ENCODE peak calls at places on chromosomes 16 and 17, in ten cellular contexts. One of them, this sample, is unnamed.

GRCh38 chr17:22203208-22203715 is 510.9 kb downstream of the KCNJ18 start:
- DNase-seq in lower lobe of right lung: no peak
- DNase-seq in pancreas: no peak
- DNase-seq in spleen: peak; percentile 33
- DNase-seq in heart left ventricle: no peak
- DNase-seq in testis: no peak
- DNase-seq in tibial artery: no peak
- DNase-seq in stomach: no peak
- DNase-seq in IMR-90: no peak
- DNase-seq in Caco-2: no peak
- DNase-seq in this sample: no peak

GRCh38 chr16:24741862-24742261 is 12.4 kb downstream of the TNRC6A start:
- DNase-seq in lower lobe of right lung: no peak
- DNase-seq in pancreas: no peak
- DNase-seq in spleen: no peak
- DNase-seq in heart left ventricle: no peak
- DNase-seq in testis: no peak
- DNase-seq in tibial artery: no peak
- DNase-seq in stomach: no peak
- DNase-seq in IMR-90: no peak
- DNase-seq in Caco-2: no peak
- DNase-seq in this sample: no peak

GRCh38 chr17:72602517-72603345 is 481.9 kb downstream of the SOX9 start:
- DNase-seq in lower lobe of right lung: peak; percentile 50
- DNase-seq in pancreas: no peak
- DNase-seq in spleen: no peak
- DNase-seq in heart left ventricle: no peak
- DNase-seq in testis: peak; percentile 88
- DNase-seq in tibial artery: no peak
- DNase-seq in stomach: peak; percentile 47
- DNase-seq in IMR-90: peak; percentile 73
- DNase-seq in Caco-2: peak; percentile 53
- DNase-seq in this sample: no peak

GRCh38 chr17:44956998-44957981 is 9.7 kb upstream of the KIF18B start:
- DNase-seq in lower lobe of right lung: no peak
- DNase-seq in pancreas: peak; percentile 21
- DNase-seq in spleen: no peak
- DNase-seq in heart left ventricle: no peak
- DNase-seq in testis: no peak
- DNase-seq in tibial artery: no peak
- DNase-seq in stomach: no peak
- DNase-seq in IMR-90: no peak
- DNase-seq in Caco-2: no peak
- DNase-seq in this sample: no peak

GRCh38 chr17:82479602-82480001 is 21.1 kb downstream of the NARF start:
- DNase-seq in lower lobe of right lung: no peak
- DNase-seq in pancreas: no peak
- DNase-seq in spleen: no peak
- DNase-seq in heart left ventricle: no peak
- DNase-seq in testis: no peak
- DNase-seq in tibial artery: no peak
- DNase-seq in stomach: no peak
- DNase-seq in IMR-90: no peak
- DNase-seq in Caco-2: no peak
- DNase-seq in this sample: no peak

GRCh38 chr16:35148748-35149147 is 1689.3 kb downstream of the TP53TG3F start:
- DNase-seq in lower lobe of right lung: no peak
- DNase-seq in pancreas: no peak
- DNase-seq in spleen: peak; percentile 35
- DNase-seq in heart left ventricle: no peak
- DNase-seq in testis: no peak
- DNase-seq in tibial artery: no peak
- DNase-seq in stomach: no peak
- DNase-seq in IMR-90: no peak
- DNase-seq in Caco-2: no peak
- DNase-seq in this sample: no peak

GRCh38 chr17:17909078-17909477 is 63.1 kb downstream of the TOM1L2 start:
- DNase-seq in lower lobe of right lung: no peak
- DNase-seq in pancreas: no peak
- DNase-seq in spleen: no peak
- DNase-seq in heart left ventricle: no peak
- DNase-seq in testis: no peak
- DNase-seq in tibial artery: no peak
- DNase-seq in stomach: no peak
- DNase-seq in IMR-90: no peak
- DNase-seq in Caco-2: no peak
- DNase-seq in this sample: no peak

GRCh38 chr16:85781685-85782370 is 17.5 kb downstream of the EMC8 start:
- DNase-seq in lower lobe of right lung: peak; percentile 67
- DNase-seq in pancreas: peak; percentile 86
- DNase-seq in spleen: no peak
- DNase-seq in heart left ventricle: peak; percentile 57
- DNase-seq in testis: peak; percentile 73
- DNase-seq in tibial artery: no peak
- DNase-seq in stomach: peak; percentile 85
- DNase-seq in IMR-90: peak; percentile 66
- DNase-seq in Caco-2: peak; percentile 32
- DNase-seq in this sample: peak; percentile 76

GRCh38 chr16:14003119-14003570 is 68.0 kb upstream of the MRTFB start:
- DNase-seq in lower lobe of right lung: peak; percentile 84
- DNase-seq in pancreas: no peak
- DNase-seq in spleen: peak; percentile 72
- DNase-seq in heart left ventricle: peak; percentile 74
- DNase-seq in testis: peak; percentile 68
- DNase-seq in tibial artery: peak; percentile 48
- DNase-seq in stomach: no peak
- DNase-seq in IMR-90: peak; percentile 72
- DNase-seq in Caco-2: peak; percentile 28
- DNase-seq in this sample: no peak

GRCh38 chr17:82936768-82937171 is 96.9 kb upstream of the ZNF750 start:
- DNase-seq in lower lobe of right lung: peak; percentile 42
- DNase-seq in pancreas: peak; percentile 40
- DNase-seq in spleen: peak; percentile 56
- DNase-seq in heart left ventricle: peak; percentile 14
- DNase-seq in testis: no peak
- DNase-seq in tibial artery: no peak
- DNase-seq in stomach: peak; percentile 22
- DNase-seq in IMR-90: no peak
- DNase-seq in Caco-2: no peak
- DNase-seq in this sample: no peak

GRCh38 chr16:84199861-84200260 is 8.9 kb downstream of the ADAD2 start:
- DNase-seq in lower lobe of right lung: peak; percentile 70
- DNase-seq in pancreas: no peak
- DNase-seq in spleen: peak; percentile 83
- DNase-seq in heart left ventricle: no peak
- DNase-seq in testis: no peak
- DNase-seq in tibial artery: peak; percentile 58
- DNase-seq in stomach: no peak
- DNase-seq in IMR-90: no peak
- DNase-seq in Caco-2: no peak
- DNase-seq in this sample: peak; percentile 50

GRCh38 chr17:50689251-50689650 is 18.5 kb downstream of the ANKRD40 start:
- DNase-seq in lower lobe of right lung: no peak
- DNase-seq in pancreas: no peak
- DNase-seq in spleen: no peak
- DNase-seq in heart left ventricle: no peak
- DNase-seq in testis: no peak
- DNase-seq in tibial artery: no peak
- DNase-seq in stomach: no peak
- DNase-seq in IMR-90: peak; percentile 66
- DNase-seq in Caco-2: peak; percentile 54
- DNase-seq in this sample: no peak

GRCh38 chr16:81823111-81823510 is 44.0 kb downstream of the PLCG2 start:
- DNase-seq in lower lobe of right lung: peak; percentile 67
- DNase-seq in pancreas: no peak
- DNase-seq in spleen: peak; percentile 94
- DNase-seq in heart left ventricle: peak; percentile 33
- DNase-seq in testis: no peak
- DNase-seq in tibial artery: peak; percentile 42
- DNase-seq in stomach: peak; percentile 39
- DNase-seq in IMR-90: no peak
- DNase-seq in Caco-2: no peak
- DNase-seq in this sample: peak; percentile 7

GRCh38 chr16:84503751-84504395 is 586 bp downstream of the MEAK7 start:
- DNase-seq in lower lobe of right lung: peak; percentile 41
- DNase-seq in pancreas: no peak
- DNase-seq in spleen: peak; percentile 77
- DNase-seq in heart left ventricle: no peak
- DNase-seq in testis: no peak
- DNase-seq in tibial artery: no peak
- DNase-seq in stomach: no peak
- DNase-seq in IMR-90: peak; percentile 55
- DNase-seq in Caco-2: no peak
- DNase-seq in this sample: peak; percentile 19

GRCh38 chr16:4626396-4626795 is 1.8 kb downstream of the MGRN1 start:
- DNase-seq in lower lobe of right lung: no peak
- DNase-seq in pancreas: no peak
- DNase-seq in spleen: no peak
- DNase-seq in heart left ventricle: no peak
- DNase-seq in testis: no peak
- DNase-seq in tibial artery: no peak
- DNase-seq in stomach: no peak
- DNase-seq in IMR-90: no peak
- DNase-seq in Caco-2: no peak
- DNase-seq in this sample: no peak

GRCh38 chr16:12225816-12226480 is 249.4 kb downstream of the SNX29 start:
- DNase-seq in lower lobe of right lung: no peak
- DNase-seq in pancreas: no peak
- DNase-seq in spleen: no peak
- DNase-seq in heart left ventricle: no peak
- DNase-seq in testis: no peak
- DNase-seq in tibial artery: no peak
- DNase-seq in stomach: no peak
- DNase-seq in IMR-90: peak; percentile 53
- DNase-seq in Caco-2: no peak
- DNase-seq in this sample: no peak

GRCh38 chr16:53689636-53690035 is 14.0 kb downstream of the RPGRIP1L start:
- DNase-seq in lower lobe of right lung: no peak
- DNase-seq in pancreas: no peak
- DNase-seq in spleen: no peak
- DNase-seq in heart left ventricle: no peak
- DNase-seq in testis: no peak
- DNase-seq in tibial artery: no peak
- DNase-seq in stomach: no peak
- DNase-seq in IMR-90: peak; percentile 5
- DNase-seq in Caco-2: no peak
- DNase-seq in this sample: no peak

GRCh38 chr16:53695070-53695469 is 8.6 kb downstream of the RPGRIP1L start:
- DNase-seq in lower lobe of right lung: no peak
- DNase-seq in pancreas: no peak
- DNase-seq in spleen: no peak
- DNase-seq in heart left ventricle: no peak
- DNase-seq in testis: no peak
- DNase-seq in tibial artery: no peak
- DNase-seq in stomach: no peak
- DNase-seq in IMR-90: peak; percentile 93
- DNase-seq in Caco-2: no peak
- DNase-seq in this sample: no peak

DNA sequence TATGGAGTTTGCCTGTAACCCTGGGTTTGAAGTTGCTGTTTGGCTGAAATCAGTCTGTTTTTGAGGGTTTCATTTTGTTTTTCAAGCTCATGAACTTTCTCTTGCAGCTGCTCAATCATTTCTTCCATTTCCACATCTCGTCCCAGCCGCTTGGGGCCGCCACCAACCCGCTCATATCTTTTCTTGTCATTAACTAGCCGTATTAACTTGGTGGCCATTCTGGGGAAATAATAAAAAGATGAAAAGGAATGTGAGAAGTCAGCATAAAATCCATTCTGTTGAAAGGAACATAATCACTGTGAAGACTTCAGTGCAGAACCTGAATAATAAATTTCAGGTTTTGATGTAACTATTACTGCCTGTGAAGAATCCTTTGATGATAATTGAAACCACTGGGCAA is 11.5 kb downstream of the RPGRIP1L start:
- DNase-seq in lower lobe of right lung: no peak
- DNase-seq in pancreas: no peak
- DNase-seq in spleen: no peak
- DNase-seq in heart left ventricle: no peak
- DNase-seq in testis: no peak
- DNase-seq in tibial artery: no peak
- DNase-seq in stomach: no peak
- DNase-seq in IMR-90: no peak
- DNase-seq in Caco-2: peak; percentile 73
- DNase-seq in this sample: no peak
- TF ChIP-seq CTCF in lower lobe of right lung: no peak
- TF ChIP-seq CTCF in pancreas: no peak
- TF ChIP-seq CTCF in spleen: no peak
- TF ChIP-seq CTCF in heart left ventricle: no peak
- TF ChIP-seq CTCF in testis: no peak
- TF ChIP-seq CTCF in tibial artery: no peak
- TF ChIP-seq CTCF in stomach: no peak
- TF ChIP-seq CTCF in IMR-90: no peak
- TF ChIP-seq CTCF in Caco-2: peak; percentile 75
- TF ChIP-seq CTCF in this sample: no peak

GRCh38 chr17:13194887-13195286 is 177.1 kb upstream of the ELAC2 start:
- DNase-seq in lower lobe of right lung: no peak
- DNase-seq in pancreas: no peak
- DNase-seq in spleen: no peak
- DNase-seq in heart left ventricle: no peak
- DNase-seq in testis: no peak
- DNase-seq in tibial artery: no peak
- DNase-seq in stomach: no peak
- DNase-seq in IMR-90: no peak
- DNase-seq in Caco-2: no peak
- DNase-seq in this sample: no peak
- H3K27me3 ChIP-seq in lower lobe of right lung: no peaks in the 10 kb centered on the region
- H3K27me3 ChIP-seq in pancreas: no peaks in the 10 kb centered on the region
- H3K27me3 ChIP-seq in spleen: no peaks in the 10 kb centered on the region
- H3K27me3 ChIP-seq in heart left ventricle: no peaks in the 10 kb centered on the region
- H3K27me3 ChIP-seq in testis: no peaks in the 10 kb centered on the region
- H3K27me3 ChIP-seq in tibial artery: no peaks in the 10 kb centered on the region
- H3K27me3 ChIP-seq in stomach: no peaks in the 10 kb centered on the region
- H3K27me3 ChIP-seq in IMR-90: no peaks in the 10 kb centered on the region
- H3K27me3 ChIP-seq in Caco-2: no peaks in the 10 kb centered on the region
- H3K27me3 ChIP-seq in this sample: no peaks in the 10 kb centered on the region

GRCh38 chr16:22077700-22078313 is 14.5 kb upstream of the VWA3A start:
- DNase-seq in lower lobe of right lung: no peak
- DNase-seq in pancreas: peak; percentile 76
- DNase-seq in spleen: peak; percentile 81
- DNase-seq in heart left ventricle: peak; percentile 54
- DNase-seq in testis: peak; percentile 78
- DNase-seq in tibial artery: peak; percentile 60
- DNase-seq in stomach: peak; percentile 74
- DNase-seq in IMR-90: peak; percentile 60
- DNase-seq in Caco-2: peak; percentile 70
- DNase-seq in this sample: peak; percentile 22
- TF ChIP-seq CTCF in lower lobe of right lung: peak; percentile 80
- TF ChIP-seq CTCF in pancreas: peak; percentile 80
- TF ChIP-seq CTCF in spleen: peak; percentile 25
- TF ChIP-seq CTCF in heart left ventricle: peak; percentile 82
- TF ChIP-seq CTCF in testis: peak; percentile 68
- TF ChIP-seq CTCF in tibial artery: peak; percentile 75
- TF ChIP-seq CTCF in stomach: no peak
- TF ChIP-seq CTCF in IMR-90: peak; percentile 90
- TF ChIP-seq CTCF in Caco-2: peak; percentile 81
- TF ChIP-seq CTCF in this sample: peak; percentile 71

DNA sequence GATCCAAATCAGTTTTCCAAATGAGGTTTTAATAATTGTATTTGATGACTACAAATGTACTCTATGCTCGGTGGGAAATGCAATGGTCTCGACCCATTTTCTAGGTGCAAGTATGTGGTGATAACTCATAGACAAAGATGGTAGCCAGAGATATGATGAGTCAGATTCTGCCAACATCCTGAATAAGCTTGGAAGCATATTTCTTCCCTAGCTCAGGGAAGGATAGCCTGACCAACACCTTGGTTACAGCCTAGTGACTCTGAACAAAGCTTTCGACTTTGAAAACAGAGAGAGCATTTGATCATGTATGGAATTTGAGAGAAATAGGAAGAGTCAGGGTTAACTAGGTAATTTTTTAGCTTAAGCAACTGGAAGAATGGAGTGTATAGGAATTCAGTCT is 128.3 kb upstream of the MYOCD start:
- DNase-seq in lower lobe of right lung: no peak
- DNase-seq in pancreas: no peak
- DNase-seq in spleen: no peak
- DNase-seq in heart left ventricle: no peak
- DNase-seq in testis: no peak
- DNase-seq in tibial artery: no peak
- DNase-seq in stomach: no peak
- DNase-seq in IMR-90: peak; percentile 7
- DNase-seq in Caco-2: no peak
- DNase-seq in this sample: no peak
- H3K27me3 ChIP-seq in lower lobe of right lung: no peaks in the 10 kb centered on the region
- H3K27me3 ChIP-seq in pancreas: no peaks in the 10 kb centered on the region
- H3K27me3 ChIP-seq in spleen: no peaks in the 10 kb centered on the region
- H3K27me3 ChIP-seq in heart left ventricle: no peaks in the 10 kb centered on the region
- H3K27me3 ChIP-seq in testis: no peaks in the 10 kb centered on the region
- H3K27me3 ChIP-seq in tibial artery: no peaks in the 10 kb centered on the region
- H3K27me3 ChIP-seq in stomach: no peaks in the 10 kb centered on the region
- H3K27me3 ChIP-seq in IMR-90: no peaks in the 10 kb centered on the region
- H3K27me3 ChIP-seq in Caco-2: no peaks in the 10 kb centered on the region
- H3K27me3 ChIP-seq in this sample: no peaks in the 10 kb centered on the region

This sample was measured in gastrocnemius medialis.